ENCODE peak calls at places on chromosomes 5 and 9, in five cellular contexts. One of them, this sample, is unnamed.

GRCh38 chr9:33109850-33110595 is 33.5 kb upstream of the SMU1 start:
- DNase-seq in psoas muscle: no peak
- DNase-seq in GM12865: no peak
- DNase-seq in fibroblast of the aortic adventitia: no peak
- DNase-seq in left ventricle myocardium inferior: no peak
- DNase-seq in this sample: no peak

GRCh38 chr5:137365126-137365865 is 133.8 kb downstream of the SPOCK1 start:
- DNase-seq in GM12865: no peak
- DNase-seq in fibroblast of the aortic adventitia: peak
- DNase-seq in psoas muscle: no peak
- DNase-seq in left ventricle myocardium inferior: no peak
- DNase-seq in this sample: no peak

GRCh38 chr5:97606531-97606930 is 423.5 kb upstream of the RIOK2 start:
- DNase-seq in GM12865: no peak
- DNase-seq in left ventricle myocardium inferior: no peak
- DNase-seq in psoas muscle: no peak
- DNase-seq in fibroblast of the aortic adventitia: no peak
- DNase-seq in this sample: no peak

GRCh38 chr9:127919253-127919815 is 2.5 kb upstream of the ST6GALNAC4 start:
- DNase-seq in psoas muscle: peak
- DNase-seq in GM12865: no peak
- DNase-seq in fibroblast of the aortic adventitia: peak
- DNase-seq in left ventricle myocardium inferior: peak
- DNase-seq in this sample: peak

GRCh38 chr5:177968661-177969211 is 27.3 kb downstream of the PROP1 start:
- DNase-seq in fibroblast of the aortic adventitia: no peak
- DNase-seq in left ventricle myocardium inferior: no peak
- DNase-seq in psoas muscle: no peak
- DNase-seq in GM12865: no peak
- DNase-seq in this sample: no peak

GRCh38 chr5:172492097-172492840 is 37.9 kb upstream of the SH3PXD2B start:
- DNase-seq in psoas muscle: no peak
- DNase-seq in fibroblast of the aortic adventitia: no peak
- DNase-seq in GM12865: no peak
- DNase-seq in left ventricle myocardium inferior: no peak
- DNase-seq in this sample: no peak

GRCh38 chr9:124018731-124019697 is 7.4 kb downstream of the LHX2 start:
- DNase-seq in left ventricle myocardium inferior: no peak
- DNase-seq in GM12865: no peak
- DNase-seq in psoas muscle: no peak
- DNase-seq in fibroblast of the aortic adventitia: no peak
- DNase-seq in this sample: no peak

GRCh38 chr5:140010798-140011197 is 32.3 kb downstream of the NRG2 start:
- DNase-seq in GM12865: no peak
- DNase-seq in psoas muscle: no peak
- DNase-seq in left ventricle myocardium inferior: no peak
- DNase-seq in fibroblast of the aortic adventitia: no peak
- DNase-seq in this sample: no peak

GRCh38 chr9:35112257-35113020 is 3.2 kb downstream of the ATOSB start:
- DNase-seq in fibroblast of the aortic adventitia: peak
- DNase-seq in psoas muscle: peak
- DNase-seq in left ventricle myocardium inferior: no peak
- DNase-seq in GM12865: no peak
- DNase-seq in this sample: peak

GRCh38 chr5:143231973-143232812 is 171.3 kb downstream of the NR3C1 start:
- DNase-seq in psoas muscle: no peak
- DNase-seq in GM12865: no peak
- DNase-seq in fibroblast of the aortic adventitia: no peak
- DNase-seq in left ventricle myocardium inferior: no peak
- DNase-seq in this sample: no peak

GRCh38 chr5:16550316-16550952 is 66.4 kb downstream of the RETREG1 start:
- DNase-seq in left ventricle myocardium inferior: no peak
- DNase-seq in psoas muscle: no peak
- DNase-seq in GM12865: peak
- DNase-seq in fibroblast of the aortic adventitia: peak
- DNase-seq in this sample: peak

GRCh38 chr9:74573792-74574191 is 76.7 kb downstream of the RORB start:
- DNase-seq in fibroblast of the aortic adventitia: no peak
- DNase-seq in left ventricle myocardium inferior: no peak
- DNase-seq in GM12865: peak
- DNase-seq in psoas muscle: no peak
- DNase-seq in this sample: peak

GRCh38 chr9:37414503-37414943 is 8.0 kb upstream of the GRHPR start:
- DNase-seq in GM12865: no peak
- DNase-seq in left ventricle myocardium inferior: no peak
- DNase-seq in fibroblast of the aortic adventitia: no peak
- DNase-seq in psoas muscle: no peak
- DNase-seq in this sample: no peak

GRCh38 chr5:58745350-58745749 is 162.5 kb downstream of the RAB3C start:
- DNase-seq in GM12865: no peak
- DNase-seq in left ventricle myocardium inferior: no peak
- DNase-seq in psoas muscle: no peak
- DNase-seq in fibroblast of the aortic adventitia: no peak
- DNase-seq in this sample: no peak

GRCh38 chr9:81814794-81815464 is 113.3 kb upstream of the SPATA31D4 start:
- DNase-seq in psoas muscle: no peak
- DNase-seq in GM12865: peak
- DNase-seq in left ventricle myocardium inferior: no peak
- DNase-seq in fibroblast of the aortic adventitia: no peak
- DNase-seq in this sample: peak

GRCh38 chr5:2381861-2382260 is 369.6 kb downstream of the IRX2 start:
- DNase-seq in left ventricle myocardium inferior: no peak
- DNase-seq in fibroblast of the aortic adventitia: no peak
- DNase-seq in GM12865: no peak
- DNase-seq in psoas muscle: no peak
- DNase-seq in this sample: no peak

GRCh38 chr5:175688352-175689146 is 30.7 kb downstream of the HRH2 start:
- DNase-seq in fibroblast of the aortic adventitia: no peak
- DNase-seq in left ventricle myocardium inferior: no peak
- DNase-seq in psoas muscle: peak
- DNase-seq in GM12865: no peak
- DNase-seq in this sample: no peak

GRCh38 chr5:130549884-130550552 is 615.0 kb downstream of the HINT1 start:
- DNase-seq in left ventricle myocardium inferior: no peak
- DNase-seq in fibroblast of the aortic adventitia: peak
- DNase-seq in psoas muscle: no peak
- DNase-seq in GM12865: no peak
- DNase-seq in this sample: peak

GRCh38 chr9:109506097-109506712 is 8.1 kb upstream of the PTPN3 start:
- DNase-seq in fibroblast of the aortic adventitia: no peak
- DNase-seq in left ventricle myocardium inferior: no peak
- DNase-seq in psoas muscle: no peak
- DNase-seq in GM12865: no peak
- DNase-seq in this sample: no peak

GRCh38 chr5:83711982-83712601 is 8.6 kb downstream of the HAPLN1 start:
- DNase-seq in psoas muscle: no peak
- DNase-seq in fibroblast of the aortic adventitia: peak
- DNase-seq in left ventricle myocardium inferior: no peak
- DNase-seq in GM12865: peak
- DNase-seq in this sample: peak

GRCh38 chr5:56649569-56649968 is 165.8 kb upstream of the MAP3K1 start:
- DNase-seq in left ventricle myocardium inferior: peak
- DNase-seq in GM12865: no peak
- DNase-seq in fibroblast of the aortic adventitia: peak
- DNase-seq in psoas muscle: peak
- DNase-seq in this sample: peak

GRCh38 chr9:126327016-126327749 is 554 bp downstream of the MVB12B start:
- DNase-seq in left ventricle myocardium inferior: no peak
- DNase-seq in fibroblast of the aortic adventitia: no peak
- DNase-seq in GM12865: no peak
- DNase-seq in psoas muscle: peak
- DNase-seq in this sample: no peak

DNA sequence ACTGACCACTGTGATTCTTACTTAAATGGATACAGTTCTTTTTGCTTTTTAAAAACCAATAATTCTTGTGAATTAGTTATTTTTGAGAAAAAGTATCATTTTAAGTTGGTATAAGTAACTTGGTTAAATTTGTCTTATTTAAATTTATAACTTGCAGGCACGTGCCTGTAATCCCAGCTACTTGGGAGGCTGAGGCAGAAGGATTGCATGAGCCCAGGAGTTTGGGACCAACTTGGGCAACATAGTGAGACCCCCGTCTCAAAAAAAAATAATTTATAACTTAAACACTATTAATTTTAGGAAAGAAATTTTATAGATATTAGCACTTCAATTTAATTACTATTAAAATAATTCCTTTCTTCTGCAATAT is 5.0 kb downstream of the CPEB4 start:
- DNase-seq in fibroblast of the aortic adventitia: no peak
- DNase-seq in left ventricle myocardium inferior: no peak
- DNase-seq in GM12865: no peak
- DNase-seq in psoas muscle: no peak
- DNase-seq in this sample: no peak
- H3K4me3 ChIP-seq in fibroblast of the aortic adventitia: peak
- H3K4me3 ChIP-seq in left ventricle myocardium inferior: peak
- H3K4me3 ChIP-seq in GM12865: peak
- H3K4me3 ChIP-seq in psoas muscle: peak
- H3K4me3 ChIP-seq in this sample: no peak

GRCh38 chr5:91032125-91032524 is 351.0 kb downstream of the ARRDC3 start:
- DNase-seq in GM12865: no peak
- DNase-seq in fibroblast of the aortic adventitia: no peak
- DNase-seq in psoas muscle: no peak
- DNase-seq in left ventricle myocardium inferior: no peak
- DNase-seq in this sample: no peak

GRCh38 chr5:91030521-91031395 is 352.4 kb downstream of the ARRDC3 start:
- DNase-seq in left ventricle myocardium inferior: no peak
- DNase-seq in fibroblast of the aortic adventitia: no peak
- DNase-seq in psoas muscle: no peak
- DNase-seq in GM12865: no peak
- DNase-seq in this sample: peak

GRCh38 chr5:91028518-91028956 is 354.6 kb downstream of the ARRDC3 start:
- DNase-seq in GM12865: no peak
- DNase-seq in left ventricle myocardium inferior: no peak
- DNase-seq in psoas muscle: no peak
- DNase-seq in fibroblast of the aortic adventitia: no peak
- DNase-seq in this sample: no peak

GRCh38 chr5:91031396-91031741 is 351.7 kb downstream of the ARRDC3 start:
- DNase-seq in psoas muscle: no peak
- DNase-seq in GM12865: no peak
- DNase-seq in fibroblast of the aortic adventitia: no peak
- DNase-seq in left ventricle myocardium inferior: no peak
- DNase-seq in this sample: no peak

DNA sequence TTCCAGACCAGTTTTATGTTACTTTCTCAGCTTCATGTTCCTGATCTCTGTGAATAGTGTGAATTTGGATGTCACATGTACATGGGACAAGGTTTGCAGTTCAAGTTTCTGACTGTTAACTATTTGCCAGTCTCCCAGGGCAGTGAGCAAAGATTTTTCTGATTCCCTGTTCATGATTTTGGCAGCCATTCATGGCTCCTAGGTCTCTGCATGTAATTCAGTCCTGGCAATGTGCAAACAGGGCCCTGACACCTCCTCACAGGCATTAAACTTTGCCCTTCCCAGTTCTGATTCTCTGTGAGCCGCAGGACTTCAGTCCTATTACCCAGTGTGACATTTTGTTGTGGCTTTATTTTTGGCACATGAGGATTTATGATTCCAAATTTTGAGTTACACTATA is 349.7 kb downstream of the ARRDC3 start:
- DNase-seq in left ventricle myocardium inferior: no peak
- DNase-seq in psoas muscle: no peak
- DNase-seq in fibroblast of the aortic adventitia: no peak
- DNase-seq in GM12865: no peak
- DNase-seq in this sample: no peak
- TF ChIP-seq CTCF in left ventricle myocardium inferior: no peak
- TF ChIP-seq CTCF in psoas muscle: no peak
- TF ChIP-seq CTCF in fibroblast of the aortic adventitia: no peak
- TF ChIP-seq CTCF in GM12865: no peak
- TF ChIP-seq CTCF in this sample: no peak

DNA sequence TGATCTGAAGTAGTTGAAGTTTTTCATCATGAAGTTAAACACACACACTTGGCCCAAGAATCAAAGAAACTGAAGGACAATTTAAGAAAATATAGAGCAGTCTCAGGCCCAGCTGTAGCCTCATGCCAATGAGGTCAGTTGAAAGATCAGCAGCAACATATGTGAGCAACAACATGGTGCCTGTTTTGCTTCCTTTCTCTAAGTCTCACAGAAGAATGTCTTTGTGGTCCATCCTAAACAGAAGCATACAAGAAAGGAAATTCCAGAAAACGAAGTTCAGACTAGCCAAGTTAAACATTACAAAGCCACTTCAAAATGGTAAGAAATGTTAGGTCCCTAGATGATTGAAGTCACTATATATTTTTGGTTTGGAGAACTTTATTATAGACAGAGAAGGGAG is 1737.3 kb downstream of the MAT2B start:
- DNase-seq in fibroblast of the aortic adventitia: peak
- DNase-seq in left ventricle myocardium inferior: no peak
- DNase-seq in GM12865: no peak
- DNase-seq in psoas muscle: no peak
- DNase-seq in this sample: no peak
- H3K4me3 ChIP-seq in fibroblast of the aortic adventitia: no peak
- H3K4me3 ChIP-seq in left ventricle myocardium inferior: no peak
- H3K4me3 ChIP-seq in GM12865: no peak
- H3K4me3 ChIP-seq in psoas muscle: no peak
- H3K4me3 ChIP-seq in this sample: no peak

GRCh38 chr5:76602094-76602726 is 21.0 kb downstream of the F2RL2 start:
- DNase-seq in psoas muscle: no peak
- DNase-seq in fibroblast of the aortic adventitia: peak
- DNase-seq in left ventricle myocardium inferior: no peak
- DNase-seq in GM12865: no peak
- DNase-seq in this sample: peak
- TF ChIP-seq CTCF in psoas muscle: no peak
- TF ChIP-seq CTCF in fibroblast of the aortic adventitia: peak
- TF ChIP-seq CTCF in left ventricle myocardium inferior: no peak
- TF ChIP-seq CTCF in GM12865: no peak
- TF ChIP-seq CTCF in this sample: peak

GRCh38 chr9:137034039-137034708 is 2.3 kb upstream of the FUT7 start:
- DNase-seq in left ventricle myocardium inferior: no peak
- DNase-seq in GM12865: no peak
- DNase-seq in psoas muscle: no peak
- DNase-seq in fibroblast of the aortic adventitia: no peak
- DNase-seq in this sample: no peak
- H3K4me3 ChIP-seq in left ventricle myocardium inferior: peak
- H3K4me3 ChIP-seq in GM12865: peak
- H3K4me3 ChIP-seq in psoas muscle: peak
- H3K4me3 ChIP-seq in fibroblast of the aortic adventitia: no peak
- H3K4me3 ChIP-seq in this sample: no peak

This sample was measured in cardiac fibroblast.